ENCODE peak calls at places on chromosomes 2 and 18, in five cellular contexts. W is CD8-positive, alpha-beta memory T cell; X is heart right ventricle; E is GM12865; C is GM12892. O is an unnamed sample.

GRCh38 chr2:65456074-65456473 is 23.7 kb upstream of the SPRED2 start:
- DNase-seq in W (no peak), X (no peak), E (no peak), C (no peak), O (no peak)

GRCh38 chr18:59460060-59460395 is 101.0 kb upstream of the LMAN1 start:
- DNase-seq in W (no peak), X (no peak), E (no peak), C (no peak), O (no peak)

GRCh38 chr2:11514904-11515303 is 18.9 kb upstream of the GREB1 start:
- DNase-seq in W (no peak), X (no peak), E (no peak), C (no peak), O (no peak)

GRCh38 chr2:234403074-234403473 is 93.8 kb downstream of the ARL4C start:
- DNase-seq in W (no peak), X (no peak), E (no peak), C (no peak), O (no peak)

GRCh38 chr18:26531600-26532150 is 16.7 kb downstream of the KCTD1 start:
- DNase-seq in W (no peak), X (no peak), E (no peak), C (no peak), O (no peak)

GRCh38 chr18:49321800-49322461 is 138.5 kb downstream of the DYM start:
- DNase-seq in W (no peak), X (no peak), E (no peak), C (no peak), O (no peak)

GRCh38 chr2:101806123-101806522 is 108.6 kb downstream of the MAP4K4 start:
- DNase-seq in W (no peak), X (no peak), E (no peak), C (no peak), O (no peak)

GRCh38 chr18:8841781-8842485 is 136.6 kb downstream of the MTCL1 start:
- DNase-seq in W (no peak), X (no peak), E (no peak), C (no peak), O (no peak)

GRCh38 chr2:239724194-239724849 is 300.8 kb downstream of the NDUFA10 start:
- DNase-seq in W (no peak), X (no peak), E (no peak), C (no peak), O (no peak)

GRCh38 chr2:233250985-233251305 is 528 bp upstream of the ATG16L1 start:
- DNase-seq in W (no peak), X (no peak), E (no peak), C (no peak), O (no peak)